ENCODE peak calls at places on chromosomes 2 and 18, in nine cellular contexts. U is cerebellar cortex; Z is stimulated activated CD4-positive, alpha-beta T cell treated with anti-CD3 and anti-CD28 coated beads, TNF-alpha, amount 100 ng/mL, for 4 hours; F is hypothalamus; A is T-helper 1 cell; Q is stimulated activated CD8-positive, alpha-beta memory T cell treated with anti-CD3 and anti-CD28 coated beads, Interleukin-15, amount 100 ng/mL, for 24 hours; M is M059J; L is coronary artery; K is pons. G is an unnamed sample.

GRCh38 chr2:20012282-20013060 is at the start of gene MATN3:
- DNase-seq in U (no peak), Z (no peak), F (no peak), A (no peak), Q (no peak), M (peak), L (no peak), K (no peak), G (peak)

GRCh38 chr2:134792147-134792546 is 46.3 kb upstream of the ACMSD start:
- DNase-seq in U (peak), Z (no peak), F (no peak), A (no peak), Q (no peak), M (no peak), L (no peak), K (no peak), G (no peak)

GRCh38 chr2:53633441-53633840 is 134.2 kb upstream of the CHAC2 start:
- DNase-seq in U (no peak), Z (no peak), F (no peak), A (no peak), Q (no peak), M (peak), L (no peak), K (no peak), G (no peak)

GRCh38 chr2:130252880-130253645 is 54.8 kb upstream of the TUBA3E start:
- DNase-seq in U (no peak), Z (no peak), F (no peak), A (no peak), Q (no peak), M (peak), L (no peak), K (no peak), G (no peak)

GRCh38 chr2:196241175-196241574 is 69.8 kb upstream of the STK17B start:
- DNase-seq in U (no peak), Z (no peak), F (no peak), A (no peak), Q (no peak), M (no peak), L (no peak), K (no peak), G (no peak)

GRCh38 chr2:45616663-45617411 is 5.8 kb upstream of the SRBD1 start:
- DNase-seq in U (no peak), Z (no peak), F (no peak), A (no peak), Q (no peak), M (peak), L (no peak), K (no peak), G (no peak)

GRCh38 chr2:75210409-75210808 is 11.1 kb upstream of the TACR1 start:
- DNase-seq in U (no peak), Z (no peak), F (no peak), A (no peak), Q (no peak), M (no peak), L (no peak), K (no peak), G (no peak)

GRCh38 chr2:97736608-97737330 is 23.4 kb downstream of the ZAP70 start:
- DNase-seq in U (no peak), Z (no peak), F (no peak), A (no peak), Q (no peak), M (no peak), L (no peak), K (no peak), G (no peak)

GRCh38 chr2:160984426-160985077 is 175.7 kb upstream of the TANK start:
- DNase-seq in U (no peak), Z (no peak), F (no peak), A (no peak), Q (no peak), M (no peak), L (no peak), K (no peak), G (no peak)

GRCh38 chr2:40556298-40556697 is 104.4 kb upstream of the SLC8A1 start:
- DNase-seq in U (no peak), Z (no peak), F (no peak), A (no peak), Q (no peak), M (no peak), L (no peak), K (no peak), G (no peak)

GRCh38 chr18:12741351-12741750 is 38.5 kb downstream of the PSMG2 start:
- DNase-seq in U (no peak), Z (no peak), F (no peak), A (no peak), Q (no peak), M (peak), L (no peak), K (no peak), G (no peak)

GRCh38 chr2:45649457-45649854 is 2.0 kb upstream of the PRKCE start:
- DNase-seq in U (peak), Z (no peak), F (no peak), A (no peak), Q (no peak), M (no peak), L (no peak), K (no peak), G (no peak)

G was measured in lower lobe of right lung.